ENCODE peak calls at places on chromosome 20, in six cellular contexts. One of them, this sample, is unnamed.

GRCh38 chr20:33474097-33474846 is 15.6 kb upstream of the CBFA2T2 start:
- DNase-seq in kidney epithelial cell: no peak
- DNase-seq in hepatocyte: peak; percentile 32
- DNase-seq in CD4-positive, alpha-beta T cell: no peak
- DNase-seq in GM13976: no peak
- DNase-seq in astrocyte of the cerebellum: no peak
- DNase-seq in this sample: no peak

GRCh38 chr20:32764000-32764960 is 2.1 kb downstream of the DNMT3B start:
- DNase-seq in kidney epithelial cell: no peak
- DNase-seq in hepatocyte: no peak
- DNase-seq in CD4-positive, alpha-beta T cell: no peak
- DNase-seq in GM13976: no peak
- DNase-seq in astrocyte of the cerebellum: no peak
- DNase-seq in this sample: no peak

GRCh38 chr20:38114353-38114791 is 50.7 kb downstream of the TGM2 start:
- DNase-seq in kidney epithelial cell: no peak
- DNase-seq in hepatocyte: no peak
- DNase-seq in CD4-positive, alpha-beta T cell: no peak
- DNase-seq in GM13976: no peak
- DNase-seq in astrocyte of the cerebellum: no peak
- DNase-seq in this sample: no peak

GRCh38 chr20:8320306-8320705 is 188.2 kb downstream of the PLCB1 start:
- DNase-seq in kidney epithelial cell: no peak
- DNase-seq in hepatocyte: no peak
- DNase-seq in CD4-positive, alpha-beta T cell: no peak
- DNase-seq in GM13976: no peak
- DNase-seq in astrocyte of the cerebellum: no peak
- DNase-seq in this sample: no peak

GRCh38 chr20:44457016-44457415 is 18.7 kb upstream of the TTPAL start:
- DNase-seq in kidney epithelial cell: no peak
- DNase-seq in hepatocyte: peak; percentile 85
- DNase-seq in CD4-positive, alpha-beta T cell: no peak
- DNase-seq in GM13976: no peak
- DNase-seq in astrocyte of the cerebellum: no peak
- DNase-seq in this sample: no peak

GRCh38 chr20:44728835-44729342 is 13.7 kb downstream of the CCN5 start:
- DNase-seq in kidney epithelial cell: peak; percentile 89
- DNase-seq in hepatocyte: peak; percentile 71
- DNase-seq in CD4-positive, alpha-beta T cell: no peak
- DNase-seq in GM13976: no peak
- DNase-seq in astrocyte of the cerebellum: no peak
- DNase-seq in this sample: no peak

GRCh38 chr20:62952373-62953166 is at the start of gene SLC17A9:
- DNase-seq in kidney epithelial cell: no peak
- DNase-seq in hepatocyte: peak; percentile 91
- DNase-seq in CD4-positive, alpha-beta T cell: no peak
- DNase-seq in GM13976: peak; percentile 93
- DNase-seq in astrocyte of the cerebellum: no peak
- DNase-seq in this sample: peak; percentile 67

GRCh38 chr20:35595901-35596300 is 19.7 kb upstream of the SPAG4 start:
- DNase-seq in kidney epithelial cell: no peak
- DNase-seq in hepatocyte: no peak
- DNase-seq in CD4-positive, alpha-beta T cell: no peak
- DNase-seq in GM13976: no peak
- DNase-seq in astrocyte of the cerebellum: no peak
- DNase-seq in this sample: no peak

GRCh38 chr20:51428451-51429143 is 113.9 kb downstream of the NFATC2 start:
- DNase-seq in kidney epithelial cell: no peak
- DNase-seq in hepatocyte: peak; percentile 79
- DNase-seq in CD4-positive, alpha-beta T cell: no peak
- DNase-seq in GM13976: no peak
- DNase-seq in astrocyte of the cerebellum: no peak
- DNase-seq in this sample: no peak

GRCh38 chr20:8903655-8904605 is 165.0 kb upstream of the PLCB4 start:
- DNase-seq in kidney epithelial cell: no peak
- DNase-seq in hepatocyte: no peak
- DNase-seq in CD4-positive, alpha-beta T cell: no peak
- DNase-seq in GM13976: no peak
- DNase-seq in astrocyte of the cerebellum: no peak
- DNase-seq in this sample: no peak

GRCh38 chr20:23684261-23684660 is 4.6 kb downstream of the CST4 start:
- DNase-seq in kidney epithelial cell: no peak
- DNase-seq in hepatocyte: no peak
- DNase-seq in CD4-positive, alpha-beta T cell: no peak
- DNase-seq in GM13976: no peak
- DNase-seq in astrocyte of the cerebellum: no peak
- DNase-seq in this sample: no peak

GRCh38 chr20:17441745-17442144 is 89.4 kb downstream of the BFSP1 start:
- DNase-seq in kidney epithelial cell: no peak
- DNase-seq in hepatocyte: no peak
- DNase-seq in CD4-positive, alpha-beta T cell: no peak
- DNase-seq in GM13976: no peak
- DNase-seq in astrocyte of the cerebellum: no peak
- DNase-seq in this sample: no peak

GRCh38 chr20:17444091-17444490 is 87.1 kb downstream of the BFSP1 start:
- DNase-seq in kidney epithelial cell: no peak
- DNase-seq in hepatocyte: no peak
- DNase-seq in CD4-positive, alpha-beta T cell: no peak
- DNase-seq in GM13976: no peak
- DNase-seq in astrocyte of the cerebellum: no peak
- DNase-seq in this sample: no peak

GRCh38 chr20:17439897-17440296 is 91.3 kb downstream of the BFSP1 start:
- DNase-seq in kidney epithelial cell: no peak
- DNase-seq in hepatocyte: no peak
- DNase-seq in CD4-positive, alpha-beta T cell: no peak
- DNase-seq in GM13976: no peak
- DNase-seq in astrocyte of the cerebellum: no peak
- DNase-seq in this sample: no peak

GRCh38 chr20:17443326-17443858 is 87.8 kb downstream of the BFSP1 start:
- DNase-seq in kidney epithelial cell: no peak
- DNase-seq in hepatocyte: no peak
- DNase-seq in CD4-positive, alpha-beta T cell: no peak
- DNase-seq in GM13976: no peak
- DNase-seq in astrocyte of the cerebellum: no peak
- DNase-seq in this sample: no peak

DNA sequence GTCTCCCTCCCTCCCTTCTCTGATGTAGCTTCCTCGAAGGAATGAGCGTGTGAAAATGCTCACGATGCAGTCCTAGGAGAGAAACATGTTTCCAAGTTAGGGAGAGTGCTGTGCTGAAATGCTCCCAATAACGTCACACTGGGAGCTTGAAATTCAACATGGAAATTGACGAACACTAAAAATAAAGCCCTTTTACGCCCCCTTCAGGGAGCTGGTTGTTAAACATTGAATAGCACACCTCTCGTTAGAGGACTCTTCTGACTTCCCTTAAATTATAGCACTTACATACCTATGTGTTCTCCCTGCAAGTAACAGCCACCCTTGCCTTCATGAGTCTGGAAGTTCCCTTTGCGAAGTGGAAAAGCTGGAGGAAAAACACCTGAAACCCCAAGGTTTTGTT is 88.6 kb downstream of the BFSP1 start:
- DNase-seq in kidney epithelial cell: no peak
- DNase-seq in hepatocyte: no peak
- DNase-seq in CD4-positive, alpha-beta T cell: no peak
- DNase-seq in GM13976: no peak
- DNase-seq in astrocyte of the cerebellum: no peak
- DNase-seq in this sample: no peak
- TF ChIP-seq CTCF in kidney epithelial cell: peak; percentile 8
- TF ChIP-seq CTCF in hepatocyte: peak; percentile 14
- TF ChIP-seq CTCF in CD4-positive, alpha-beta T cell: no peak
- TF ChIP-seq CTCF in GM13976: no peak
- TF ChIP-seq CTCF in astrocyte of the cerebellum: no peak
- TF ChIP-seq CTCF in this sample: no peak

GRCh38 chr20:17966432-17967312 is 1.9 kb downstream of the SNX5 start:
- DNase-seq in kidney epithelial cell: no peak
- DNase-seq in hepatocyte: peak; percentile 46
- DNase-seq in CD4-positive, alpha-beta T cell: no peak
- DNase-seq in GM13976: no peak
- DNase-seq in astrocyte of the cerebellum: no peak
- DNase-seq in this sample: no peak
- TF ChIP-seq CTCF in kidney epithelial cell: peak; percentile 14
- TF ChIP-seq CTCF in hepatocyte: peak; percentile 29
- TF ChIP-seq CTCF in CD4-positive, alpha-beta T cell: peak; percentile 33
- TF ChIP-seq CTCF in GM13976: no peak
- TF ChIP-seq CTCF in astrocyte of the cerebellum: peak; percentile 40
- TF ChIP-seq CTCF in this sample: no peak

GRCh38 chr20:57582432-57583288 is 21.8 kb downstream of the PCK1 start:
- DNase-seq in kidney epithelial cell: no peak
- DNase-seq in hepatocyte: peak; percentile 70
- DNase-seq in CD4-positive, alpha-beta T cell: no peak
- DNase-seq in GM13976: no peak
- DNase-seq in astrocyte of the cerebellum: no peak
- DNase-seq in this sample: no peak
- TF ChIP-seq CTCF in kidney epithelial cell: peak; percentile 71
- TF ChIP-seq CTCF in hepatocyte: peak; percentile 62
- TF ChIP-seq CTCF in CD4-positive, alpha-beta T cell: no peak
- TF ChIP-seq CTCF in GM13976: peak; percentile 13
- TF ChIP-seq CTCF in astrocyte of the cerebellum: peak; percentile 61
- TF ChIP-seq CTCF in this sample: no peak

GRCh38 chr20:4233520-4233919 is 218.2 kb upstream of the RNF24 start:
- DNase-seq in kidney epithelial cell: no peak
- DNase-seq in hepatocyte: no peak
- DNase-seq in CD4-positive, alpha-beta T cell: no peak
- DNase-seq in GM13976: no peak
- DNase-seq in astrocyte of the cerebellum: no peak
- DNase-seq in this sample: no peak
- TF ChIP-seq CTCF in kidney epithelial cell: peak; percentile 5
- TF ChIP-seq CTCF in hepatocyte: no peak
- TF ChIP-seq CTCF in CD4-positive, alpha-beta T cell: no peak
- TF ChIP-seq CTCF in GM13976: no peak
- TF ChIP-seq CTCF in astrocyte of the cerebellum: peak; percentile 16
- TF ChIP-seq CTCF in this sample: no peak